ENCODE peak calls at places on chromosomes 5 and 9, in nine cellular contexts. H is retina; B is HT1080; K is stimulated activated CD4-positive, alpha-beta T cell treated with anti-CD3 and anti-CD28 coated beads, Interleukin-2, amount 100 ng/mL, for 48 hours; M is hypothalamus; F is astrocyte of the spinal cord; Z is breast epithelium; O is frontal cortex; A is NCI-H1105 treated with DMSO at 0.1 percent for 48 hours. U is an unnamed sample.

GRCh38 chr5:155260798-155261197 is 247.2 kb downstream of the KIF4B start:
- DNase-seq in H (peak), B (peak), K (no peak), M (no peak), F (no peak), Z (no peak), O (no peak), A (no peak), U (peak)

GRCh38 chr5:68242743-68243142 is 27.2 kb downstream of the PIK3R1 start:
- DNase-seq in H (no peak), B (peak), K (no peak), M (no peak), F (peak), Z (no peak), O (no peak), A (no peak), U (no peak)

GRCh38 chr5:109022056-109022455 is 274.4 kb downstream of the FER start:
- DNase-seq in H (no peak), B (peak), K (no peak), M (no peak), F (no peak), Z (no peak), O (no peak), A (no peak), U (no peak)

GRCh38 chr9:127419306-127419705 is 4.9 kb upstream of the ZNF79 start:
- DNase-seq in H (no peak), B (no peak), K (no peak), M (no peak), F (no peak), Z (no peak), O (no peak), A (no peak), U (no peak)

GRCh38 chr9:136709454-136710109 is 2.8 kb upstream of the DIPK1B start:
- DNase-seq in H (no peak), B (no peak), K (no peak), M (no peak), F (no peak), Z (no peak), O (no peak), A (no peak), U (no peak)

GRCh38 chr5:73983661-73984060 is 357.7 kb downstream of the ARHGEF28 start:
- DNase-seq in H (no peak), B (no peak), K (no peak), M (no peak), F (no peak), Z (peak), O (no peak), A (no peak), U (no peak)

GRCh38 chr9:129253820-129254381 is 75.8 kb upstream of the IER5L start:
- DNase-seq in H (peak), B (no peak), K (no peak), M (no peak), F (peak), Z (no peak), O (no peak), A (no peak), U (no peak)

GRCh38 chr5:38509185-38509584 is 47.3 kb downstream of the LIFR start:
- DNase-seq in H (no peak), B (peak), K (no peak), M (no peak), F (peak), Z (no peak), O (no peak), A (no peak), U (no peak)

GRCh38 chr9:129405831-129406220 is 215.1 kb downstream of the C9orf50 start:
- DNase-seq in H (no peak), B (no peak), K (no peak), M (no peak), F (no peak), Z (no peak), O (no peak), A (no peak), U (no peak)

GRCh38 chr5:59367791-59368394 is 525.6 kb downstream of the PDE4D start:
- DNase-seq in H (peak), B (peak), K (peak), M (peak), F (peak), Z (no peak), O (peak), A (peak), U (peak)

GRCh38 chr9:129102791-129103594 is 7.6 kb downstream of the CRAT start:
- DNase-seq in H (peak), B (peak), K (no peak), M (peak), F (peak), Z (no peak), O (peak), A (peak), U (peak)

GRCh38 chr5:149268928-149269557 is 2.6 kb upstream of the AFAP1L1 start:
- DNase-seq in H (peak), B (peak), K (no peak), M (no peak), F (peak), Z (no peak), O (peak), A (peak), U (peak)

GRCh38 chr9:124771867-124772621 is 933 bp upstream of the NR6A1 start:
- DNase-seq in H (peak), B (peak), K (peak), M (peak), F (peak), Z (peak), O (peak), A (peak), U (peak)

GRCh38 chr5:113378960-113379541 is 55.7 kb downstream of the TSSK1B start:
- DNase-seq in H (peak), B (peak), K (peak), M (peak), F (peak), Z (peak), O (peak), A (peak), U (peak)

GRCh38 chr5:131952286-131952857 is 6.9 kb upstream of the MEIKIN start:
- DNase-seq in H (no peak), B (no peak), K (no peak), M (no peak), F (peak), Z (no peak), O (no peak), A (no peak), U (peak)

GRCh38 chr5:66193419-66193818 is 49.3 kb downstream of the SREK1 start:
- DNase-seq in H (no peak), B (no peak), K (no peak), M (no peak), F (no peak), Z (no peak), O (no peak), A (no peak), U (no peak)

GRCh38 chr5:141941307-141941706 is 16.7 kb downstream of the PCDH12 start:
- DNase-seq in H (no peak), B (no peak), K (no peak), M (no peak), F (no peak), Z (peak), O (no peak), A (no peak), U (no peak)

GRCh38 chr5:119174578-119175163 is 103.8 kb downstream of the DMXL1 start:
- DNase-seq in H (no peak), B (no peak), K (no peak), M (no peak), F (no peak), Z (no peak), O (no peak), A (no peak), U (no peak)

GRCh38 chr5:89087128-89087527 is 204.1 kb upstream of the MEF2C start:
- DNase-seq in H (no peak), B (no peak), K (no peak), M (no peak), F (no peak), Z (no peak), O (no peak), A (no peak), U (no peak)

GRCh38 chr5:118796081-118796480 is 192.3 kb downstream of the DTWD2 start:
- DNase-seq in H (no peak), B (no peak), K (no peak), M (no peak), F (no peak), Z (no peak), O (no peak), A (no peak), U (no peak)

GRCh38 chr9:114364528-114365041 is 23.2 kb downstream of the AKNA start:
- DNase-seq in H (no peak), B (peak), K (no peak), M (no peak), F (no peak), Z (no peak), O (no peak), A (no peak), U (no peak)

U was measured in NCI-H345.